ENCODE peak calls at places on chromosome 19, in five cellular contexts. Y, Z, X, O and H are unnamed samples.

GRCh38 chr19:3185482-3186376 is at the start of gene NCLN:
- DNase-seq in Y (peak), Z (peak), X (peak), O (peak), H (peak)

GRCh38 chr19:38619361-38620174 is 580 bp downstream of the EIF3K start:
- DNase-seq in Y (no peak), Z (no peak), X (no peak), O (no peak), H (no peak)

GRCh38 chr19:14138576-14139265 is 2.3 kb upstream of the ASF1B start:
- DNase-seq in Y (no peak), Z (no peak), X (no peak), O (peak), H (no peak)

GRCh38 chr19:28039677-28040381 is 1173.1 kb downstream of the UQCRFS1 start:
- DNase-seq in Y (no peak), Z (no peak), X (no peak), O (no peak), H (peak)

GRCh38 chr19:49019242-49019932 is 2.5 kb upstream of the LHB start:
- DNase-seq in Y (peak), Z (no peak), X (peak), O (peak), H (no peak)

GRCh38 chr19:13764101-13764807 is at the start of gene MRI1:
- DNase-seq in Y (peak), Z (peak), X (peak), O (peak), H (peak)

GRCh38 chr19:18157465-18158063 is 4.6 kb downstream of the PIK3R2 start:
- DNase-seq in Y (no peak), Z (no peak), X (peak), O (peak), H (no peak)

GRCh38 chr19:35120492-35120891 is 4.9 kb downstream of the FXYD3 start:
- DNase-seq in Y (no peak), Z (peak), X (no peak), O (no peak), H (no peak)

GRCh38 chr19:18789422-18789832 is 1.7 kb downstream of the COMP start:
- DNase-seq in Y (no peak), Z (no peak), X (no peak), O (no peak), H (no peak)

GRCh38 chr19:12187625-12188024 is 24.7 kb downstream of the ZNF136 start:
- DNase-seq in Y (no peak), Z (no peak), X (no peak), O (no peak), H (no peak)

GRCh38 chr19:55536366-55536765 is 567 bp downstream of the SBK2 start:
- DNase-seq in Y (no peak), Z (no peak), X (no peak), O (no peak), H (no peak)

GRCh38 chr19:11203194-11204075 is 6.1 kb upstream of the KANK2 start:
- DNase-seq in Y (peak), Z (peak), X (peak), O (peak), H (peak)

GRCh38 chr19:54662730-54663129 is at the start of gene LILRB4:
- DNase-seq in Y (no peak), Z (peak), X (no peak), O (no peak), H (no peak)

GRCh38 chr19:11195169-11195568 is 2.2 kb downstream of the KANK2 start:
- DNase-seq in Y (no peak), Z (no peak), X (no peak), O (no peak), H (no peak)

GRCh38 chr19:48656840-48657474 is 11.0 kb upstream of the CA11 start:
- DNase-seq in Y (no peak), Z (no peak), X (no peak), O (no peak), H (no peak)

GRCh38 chr19:9597027-9597426 is 12.7 kb upstream of the ZNF121 start:
- DNase-seq in Y (no peak), Z (no peak), X (no peak), O (no peak), H (no peak)